ENCODE peak calls at places on chromosomes 11 and 22, in five cellular contexts. One of them, this sample, is unnamed.
A peak's percentile ranks its signal among the peaks of the same experiment; 100 is the strongest.

GRCh38 chr11:124783002-124783401 is 17.2 kb downstream of the MSANTD2 start:
- DNase-seq in Right ventricle myocardium superior: no peak
- DNase-seq in islet precursor cell: no peak
- DNase-seq in activated CD4-positive, alpha-beta T cell treated with anti-CD3 and anti-CD28 coated beads for 48 hours: no peak
- DNase-seq in progenitor cell of endocrine pancreas: no peak
- DNase-seq in this sample: no peak

GRCh38 chr11:86941077-86941870 is 13.9 kb downstream of the FZD4 start:
- DNase-seq in Right ventricle myocardium superior: no peak
- DNase-seq in islet precursor cell: no peak
- DNase-seq in activated CD4-positive, alpha-beta T cell treated with anti-CD3 and anti-CD28 coated beads for 48 hours: no peak
- DNase-seq in progenitor cell of endocrine pancreas: no peak
- DNase-seq in this sample: no peak

GRCh38 chr11:112834277-112834755 is 126.9 kb upstream of the NCAM1 start:
- DNase-seq in Right ventricle myocardium superior: peak; percentile 79
- DNase-seq in islet precursor cell: no peak
- DNase-seq in activated CD4-positive, alpha-beta T cell treated with anti-CD3 and anti-CD28 coated beads for 48 hours: no peak
- DNase-seq in progenitor cell of endocrine pancreas: no peak
- DNase-seq in this sample: no peak

GRCh38 chr11:72471005-72471898 is 36.9 kb upstream of the CLPB start:
- DNase-seq in Right ventricle myocardium superior: peak; percentile 59
- DNase-seq in islet precursor cell: peak; percentile 88
- DNase-seq in activated CD4-positive, alpha-beta T cell treated with anti-CD3 and anti-CD28 coated beads for 48 hours: peak; percentile 64
- DNase-seq in progenitor cell of endocrine pancreas: peak; percentile 36
- DNase-seq in this sample: peak; percentile 64

GRCh38 chr11:2213384-2213842 is 41.8 kb upstream of the TH start:
- DNase-seq in Right ventricle myocardium superior: no peak
- DNase-seq in islet precursor cell: peak; percentile 43
- DNase-seq in activated CD4-positive, alpha-beta T cell treated with anti-CD3 and anti-CD28 coated beads for 48 hours: peak; percentile 43
- DNase-seq in progenitor cell of endocrine pancreas: no peak
- DNase-seq in this sample: no peak

GRCh38 chr11:69460540-69461257 is 20.8 kb upstream of the LINC01488 start:
- DNase-seq in Right ventricle myocardium superior: no peak
- DNase-seq in islet precursor cell: no peak
- DNase-seq in activated CD4-positive, alpha-beta T cell treated with anti-CD3 and anti-CD28 coated beads for 48 hours: no peak
- DNase-seq in progenitor cell of endocrine pancreas: no peak
- DNase-seq in this sample: no peak

GRCh38 chr11:11535611-11536010 is 86.2 kb downstream of the GALNT18 start:
- DNase-seq in Right ventricle myocardium superior: no peak
- DNase-seq in islet precursor cell: no peak
- DNase-seq in activated CD4-positive, alpha-beta T cell treated with anti-CD3 and anti-CD28 coated beads for 48 hours: no peak
- DNase-seq in progenitor cell of endocrine pancreas: no peak
- DNase-seq in this sample: no peak

GRCh38 chr11:78708388-78708787 is 133.7 kb upstream of the NARS2 start:
- DNase-seq in Right ventricle myocardium superior: no peak
- DNase-seq in islet precursor cell: peak; percentile 87
- DNase-seq in activated CD4-positive, alpha-beta T cell treated with anti-CD3 and anti-CD28 coated beads for 48 hours: no peak
- DNase-seq in progenitor cell of endocrine pancreas: no peak
- DNase-seq in this sample: no peak

GRCh38 chr22:38271927-38272372 is 860 bp downstream of the TMEM184B start:
- DNase-seq in Right ventricle myocardium superior: peak; percentile 46
- DNase-seq in islet precursor cell: no peak
- DNase-seq in activated CD4-positive, alpha-beta T cell treated with anti-CD3 and anti-CD28 coated beads for 48 hours: peak; percentile 19
- DNase-seq in progenitor cell of endocrine pancreas: no peak
- DNase-seq in this sample: no peak

GRCh38 chr11:69642549-69642912 is 1.6 kb downstream of the CCND1 start:
- DNase-seq in Right ventricle myocardium superior: peak; percentile 55
- DNase-seq in islet precursor cell: peak; percentile 54
- DNase-seq in activated CD4-positive, alpha-beta T cell treated with anti-CD3 and anti-CD28 coated beads for 48 hours: peak; percentile 50
- DNase-seq in progenitor cell of endocrine pancreas: no peak
- DNase-seq in this sample: no peak

GRCh38 chr11:103773059-103773458 is 263.4 kb upstream of the DDI1 start:
- DNase-seq in Right ventricle myocardium superior: no peak
- DNase-seq in islet precursor cell: no peak
- DNase-seq in activated CD4-positive, alpha-beta T cell treated with anti-CD3 and anti-CD28 coated beads for 48 hours: no peak
- DNase-seq in progenitor cell of endocrine pancreas: no peak
- DNase-seq in this sample: no peak

GRCh38 chr22:22201185-22201924 is 43.2 kb upstream of the VPREB1 start:
- DNase-seq in Right ventricle myocardium superior: peak; percentile 62
- DNase-seq in islet precursor cell: peak; percentile 63
- DNase-seq in activated CD4-positive, alpha-beta T cell treated with anti-CD3 and anti-CD28 coated beads for 48 hours: no peak
- DNase-seq in progenitor cell of endocrine pancreas: no peak
- DNase-seq in this sample: no peak

GRCh38 chr11:62909107-62909894 is 11.9 kb downstream of the CHRM1 start:
- DNase-seq in Right ventricle myocardium superior: peak; percentile 76
- DNase-seq in islet precursor cell: peak; percentile 98
- DNase-seq in activated CD4-positive, alpha-beta T cell treated with anti-CD3 and anti-CD28 coated beads for 48 hours: peak; percentile 35
- DNase-seq in progenitor cell of endocrine pancreas: peak; percentile 49
- DNase-seq in this sample: peak; percentile 91

GRCh38 chr11:9263840-9264380 is 1.2 kb downstream of the DENND5A start:
- DNase-seq in Right ventricle myocardium superior: no peak
- DNase-seq in islet precursor cell: no peak
- DNase-seq in activated CD4-positive, alpha-beta T cell treated with anti-CD3 and anti-CD28 coated beads for 48 hours: peak; percentile 64
- DNase-seq in progenitor cell of endocrine pancreas: no peak
- DNase-seq in this sample: no peak

GRCh38 chr11:64237484-64237951 is 3.1 kb downstream of the VEGFB start:
- DNase-seq in Right ventricle myocardium superior: peak; percentile 40
- DNase-seq in islet precursor cell: no peak
- DNase-seq in activated CD4-positive, alpha-beta T cell treated with anti-CD3 and anti-CD28 coated beads for 48 hours: no peak
- DNase-seq in progenitor cell of endocrine pancreas: no peak
- DNase-seq in this sample: no peak

GRCh38 chr22:43401661-43402060 is 10.2 kb upstream of the MPPED1 start:
- DNase-seq in Right ventricle myocardium superior: peak; percentile 2
- DNase-seq in islet precursor cell: no peak
- DNase-seq in activated CD4-positive, alpha-beta T cell treated with anti-CD3 and anti-CD28 coated beads for 48 hours: no peak
- DNase-seq in progenitor cell of endocrine pancreas: no peak
- DNase-seq in this sample: no peak

GRCh38 chr11:32891657-32892354 is 805 bp upstream of the QSER1 start:
- DNase-seq in Right ventricle myocardium superior: no peak
- DNase-seq in islet precursor cell: no peak
- DNase-seq in activated CD4-positive, alpha-beta T cell treated with anti-CD3 and anti-CD28 coated beads for 48 hours: no peak
- DNase-seq in progenitor cell of endocrine pancreas: no peak
- DNase-seq in this sample: no peak

GRCh38 chr22:41447435-41448188 is 1.0 kb upstream of the TOB2 start:
- DNase-seq in Right ventricle myocardium superior: peak; percentile 85
- DNase-seq in islet precursor cell: peak; percentile 89
- DNase-seq in activated CD4-positive, alpha-beta T cell treated with anti-CD3 and anti-CD28 coated beads for 48 hours: peak; percentile 76
- DNase-seq in progenitor cell of endocrine pancreas: peak; percentile 64
- DNase-seq in this sample: no peak

GRCh38 chr22:33382427-33382826 is 324.2 kb upstream of the SYN3 start:
- DNase-seq in Right ventricle myocardium superior: no peak
- DNase-seq in islet precursor cell: no peak
- DNase-seq in activated CD4-positive, alpha-beta T cell treated with anti-CD3 and anti-CD28 coated beads for 48 hours: no peak
- DNase-seq in progenitor cell of endocrine pancreas: no peak
- DNase-seq in this sample: no peak

GRCh38 chr11:70016666-70017347 is 61.3 kb upstream of the ANO1 start:
- DNase-seq in Right ventricle myocardium superior: no peak
- DNase-seq in islet precursor cell: no peak
- DNase-seq in activated CD4-positive, alpha-beta T cell treated with anti-CD3 and anti-CD28 coated beads for 48 hours: no peak
- DNase-seq in progenitor cell of endocrine pancreas: no peak
- DNase-seq in this sample: no peak

GRCh38 chr11:96143016-96143670 is 199.9 kb downstream of the MAML2 start:
- DNase-seq in Right ventricle myocardium superior: no peak
- DNase-seq in islet precursor cell: no peak
- DNase-seq in activated CD4-positive, alpha-beta T cell treated with anti-CD3 and anti-CD28 coated beads for 48 hours: no peak
- DNase-seq in progenitor cell of endocrine pancreas: no peak
- DNase-seq in this sample: no peak

GRCh38 chr11:8062781-8063257 is 18.2 kb upstream of the TUB start:
- DNase-seq in Right ventricle myocardium superior: no peak
- DNase-seq in islet precursor cell: no peak
- DNase-seq in activated CD4-positive, alpha-beta T cell treated with anti-CD3 and anti-CD28 coated beads for 48 hours: no peak
- DNase-seq in progenitor cell of endocrine pancreas: no peak
- DNase-seq in this sample: no peak

GRCh38 chr11:6817668-6818067 is 18.2 kb upstream of the OR6A2 start:
- DNase-seq in Right ventricle myocardium superior: no peak
- DNase-seq in islet precursor cell: peak; percentile 58
- DNase-seq in activated CD4-positive, alpha-beta T cell treated with anti-CD3 and anti-CD28 coated beads for 48 hours: no peak
- DNase-seq in progenitor cell of endocrine pancreas: no peak
- DNase-seq in this sample: no peak

GRCh38 chr11:45675646-45676045 is 10.2 kb upstream of the CHST1 start:
- DNase-seq in Right ventricle myocardium superior: no peak
- DNase-seq in islet precursor cell: no peak
- DNase-seq in activated CD4-positive, alpha-beta T cell treated with anti-CD3 and anti-CD28 coated beads for 48 hours: no peak
- DNase-seq in progenitor cell of endocrine pancreas: no peak
- DNase-seq in this sample: no peak

GRCh38 chr11:73513707-73514106 is 84.2 kb downstream of the FAM168A start:
- DNase-seq in Right ventricle myocardium superior: no peak
- DNase-seq in islet precursor cell: no peak
- DNase-seq in activated CD4-positive, alpha-beta T cell treated with anti-CD3 and anti-CD28 coated beads for 48 hours: no peak
- DNase-seq in progenitor cell of endocrine pancreas: no peak
- DNase-seq in this sample: no peak

GRCh38 chr11:65503923-65504670 is 5.3 kb downstream of the MALAT1 start:
- DNase-seq in Right ventricle myocardium superior: no peak
- DNase-seq in islet precursor cell: no peak
- DNase-seq in activated CD4-positive, alpha-beta T cell treated with anti-CD3 and anti-CD28 coated beads for 48 hours: no peak
- DNase-seq in progenitor cell of endocrine pancreas: no peak
- DNase-seq in this sample: no peak

GRCh38 chr22:42079319-42080251 is at the start of gene SMDT1:
- DNase-seq in Right ventricle myocardium superior: peak; percentile 100
- DNase-seq in islet precursor cell: peak; percentile 99
- DNase-seq in activated CD4-positive, alpha-beta T cell treated with anti-CD3 and anti-CD28 coated beads for 48 hours: peak; percentile 99
- DNase-seq in progenitor cell of endocrine pancreas: peak; percentile 97
- DNase-seq in this sample: peak; percentile 95

GRCh38 chr22:47787501-47788227 is 1025.2 kb downstream of the TBC1D22A start:
- DNase-seq in Right ventricle myocardium superior: no peak
- DNase-seq in islet precursor cell: peak; percentile 43
- DNase-seq in activated CD4-positive, alpha-beta T cell treated with anti-CD3 and anti-CD28 coated beads for 48 hours: no peak
- DNase-seq in progenitor cell of endocrine pancreas: no peak
- DNase-seq in this sample: no peak

GRCh38 chr11:114216804-114217195 is 79.4 kb upstream of the NNMT start:
- DNase-seq in Right ventricle myocardium superior: no peak
- DNase-seq in islet precursor cell: no peak
- DNase-seq in activated CD4-positive, alpha-beta T cell treated with anti-CD3 and anti-CD28 coated beads for 48 hours: no peak
- DNase-seq in progenitor cell of endocrine pancreas: no peak
- DNase-seq in this sample: no peak

GRCh38 chr11:13052130-13052541 is 43.0 kb downstream of the RASSF10 start:
- DNase-seq in Right ventricle myocardium superior: no peak
- DNase-seq in islet precursor cell: peak; percentile 65
- DNase-seq in activated CD4-positive, alpha-beta T cell treated with anti-CD3 and anti-CD28 coated beads for 48 hours: no peak
- DNase-seq in progenitor cell of endocrine pancreas: no peak
- DNase-seq in this sample: no peak

GRCh38 chr22:41057076-41057475 is 35.3 kb upstream of the EP300 start:
- DNase-seq in Right ventricle myocardium superior: no peak
- DNase-seq in islet precursor cell: no peak
- DNase-seq in activated CD4-positive, alpha-beta T cell treated with anti-CD3 and anti-CD28 coated beads for 48 hours: no peak
- DNase-seq in progenitor cell of endocrine pancreas: no peak
- DNase-seq in this sample: no peak

GRCh38 chr11:77590194-77590591 is 440 bp downstream of the AQP11 start:
- DNase-seq in Right ventricle myocardium superior: peak; percentile 47
- DNase-seq in islet precursor cell: peak; percentile 71
- DNase-seq in activated CD4-positive, alpha-beta T cell treated with anti-CD3 and anti-CD28 coated beads for 48 hours: peak; percentile 27
- DNase-seq in progenitor cell of endocrine pancreas: peak; percentile 20
- DNase-seq in this sample: peak; percentile 27

GRCh38 chr11:126403658-126404057 is 48.2 kb downstream of the ST3GAL4 start:
- DNase-seq in Right ventricle myocardium superior: no peak
- DNase-seq in islet precursor cell: no peak
- DNase-seq in activated CD4-positive, alpha-beta T cell treated with anti-CD3 and anti-CD28 coated beads for 48 hours: peak; percentile 11
- DNase-seq in progenitor cell of endocrine pancreas: no peak
- DNase-seq in this sample: no peak

GRCh38 chr22:21972293-21972779 is 10.3 kb downstream of the TOP3B start:
- DNase-seq in Right ventricle myocardium superior: no peak
- DNase-seq in islet precursor cell: no peak
- DNase-seq in activated CD4-positive, alpha-beta T cell treated with anti-CD3 and anti-CD28 coated beads for 48 hours: peak; percentile 71
- DNase-seq in progenitor cell of endocrine pancreas: peak; percentile 45
- DNase-seq in this sample: no peak

GRCh38 chr22:27377901-27378300 is 423.7 kb downstream of the MN1 start:
- DNase-seq in Right ventricle myocardium superior: no peak
- DNase-seq in islet precursor cell: peak; percentile 59
- DNase-seq in activated CD4-positive, alpha-beta T cell treated with anti-CD3 and anti-CD28 coated beads for 48 hours: no peak
- DNase-seq in progenitor cell of endocrine pancreas: no peak
- DNase-seq in this sample: no peak

GRCh38 chr11:17898071-17898470 is 114.8 kb downstream of the SERGEF start:
- DNase-seq in Right ventricle myocardium superior: no peak
- DNase-seq in islet precursor cell: no peak
- DNase-seq in activated CD4-positive, alpha-beta T cell treated with anti-CD3 and anti-CD28 coated beads for 48 hours: no peak
- DNase-seq in progenitor cell of endocrine pancreas: no peak
- DNase-seq in this sample: no peak

GRCh38 chr11:131246589-131247164 is 123.7 kb upstream of the NTM start:
- DNase-seq in Right ventricle myocardium superior: peak; percentile 63
- DNase-seq in islet precursor cell: peak; percentile 84
- DNase-seq in activated CD4-positive, alpha-beta T cell treated with anti-CD3 and anti-CD28 coated beads for 48 hours: peak; percentile 24
- DNase-seq in progenitor cell of endocrine pancreas: peak; percentile 51
- DNase-seq in this sample: no peak

GRCh38 chr11:8631395-8632110 is 37.5 kb upstream of the STK33 start:
- DNase-seq in Right ventricle myocardium superior: no peak
- DNase-seq in islet precursor cell: no peak
- DNase-seq in activated CD4-positive, alpha-beta T cell treated with anti-CD3 and anti-CD28 coated beads for 48 hours: no peak
- DNase-seq in progenitor cell of endocrine pancreas: no peak
- DNase-seq in this sample: no peak

GRCh38 chr11:66870616-66871520 is 14.0 kb downstream of the LRFN4 start:
- DNase-seq in Right ventricle myocardium superior: no peak
- DNase-seq in islet precursor cell: no peak
- DNase-seq in activated CD4-positive, alpha-beta T cell treated with anti-CD3 and anti-CD28 coated beads for 48 hours: no peak
- DNase-seq in progenitor cell of endocrine pancreas: no peak
- DNase-seq in this sample: no peak

GRCh38 chr22:19070397-19071169 is 51.6 kb downstream of the DGCR2 start:
- DNase-seq in Right ventricle myocardium superior: no peak
- DNase-seq in islet precursor cell: no peak
- DNase-seq in activated CD4-positive, alpha-beta T cell treated with anti-CD3 and anti-CD28 coated beads for 48 hours: no peak
- DNase-seq in progenitor cell of endocrine pancreas: no peak
- DNase-seq in this sample: no peak

This sample was measured in iPS DF 6.9.